ENCODE peak calls at places on chromosomes 12 and 14, in eight cellular contexts. One of them, this sample, is unnamed.
A peak's percentile ranks its signal among the peaks of the same experiment; 100 is the strongest.

GRCh38 chr14:24430143-24430681 is 458 bp downstream of the KHNYN start:
- DNase-seq in OCI-LY7: peak; percentile 51
- DNase-seq in lower leg skin: peak; percentile 95
- DNase-seq in CD8-positive, alpha-beta T cell: peak; percentile 62
- DNase-seq in left ventricle myocardium inferior: peak; percentile 87
- DNase-seq in cardiac muscle cell: peak; percentile 91
- DNase-seq in transverse colon: peak; percentile 82
- DNase-seq in GM12865: peak; percentile 78
- DNase-seq in this sample: peak; percentile 42

GRCh38 chr12:116376354-116377193 is 99.1 kb upstream of the MED13L start:
- DNase-seq in OCI-LY7: no peak
- DNase-seq in lower leg skin: no peak
- DNase-seq in CD8-positive, alpha-beta T cell: no peak
- DNase-seq in left ventricle myocardium inferior: no peak
- DNase-seq in cardiac muscle cell: peak; percentile 78
- DNase-seq in transverse colon: no peak
- DNase-seq in GM12865: no peak
- DNase-seq in this sample: peak; percentile 74

GRCh38 chr14:21090194-21090939 is 8.1 kb downstream of the ZNF219 start:
- DNase-seq in OCI-LY7: peak; percentile 39
- DNase-seq in lower leg skin: no peak
- DNase-seq in CD8-positive, alpha-beta T cell: no peak
- DNase-seq in left ventricle myocardium inferior: no peak
- DNase-seq in cardiac muscle cell: peak; percentile 21
- DNase-seq in transverse colon: peak; percentile 59
- DNase-seq in GM12865: no peak
- DNase-seq in this sample: no peak

GRCh38 chr12:6462234-6462995 is 8.1 kb downstream of the VAMP1 start:
- DNase-seq in OCI-LY7: no peak
- DNase-seq in lower leg skin: peak; percentile 73
- DNase-seq in CD8-positive, alpha-beta T cell: peak; percentile 62
- DNase-seq in left ventricle myocardium inferior: no peak
- DNase-seq in cardiac muscle cell: no peak
- DNase-seq in transverse colon: no peak
- DNase-seq in GM12865: no peak
- DNase-seq in this sample: no peak

GRCh38 chr12:62806893-62807292 is 128.1 kb downstream of the PPM1H start:
- DNase-seq in OCI-LY7: no peak
- DNase-seq in lower leg skin: no peak
- DNase-seq in CD8-positive, alpha-beta T cell: no peak
- DNase-seq in left ventricle myocardium inferior: no peak
- DNase-seq in cardiac muscle cell: no peak
- DNase-seq in transverse colon: no peak
- DNase-seq in GM12865: no peak
- DNase-seq in this sample: no peak

GRCh38 chr12:47988073-47989022 is 15.9 kb downstream of the COL2A1 start:
- DNase-seq in OCI-LY7: no peak
- DNase-seq in lower leg skin: no peak
- DNase-seq in CD8-positive, alpha-beta T cell: no peak
- DNase-seq in left ventricle myocardium inferior: no peak
- DNase-seq in cardiac muscle cell: no peak
- DNase-seq in transverse colon: no peak
- DNase-seq in GM12865: no peak
- DNase-seq in this sample: no peak

GRCh38 chr12:96044017-96044985 is 8.9 kb upstream of the LTA4H start:
- DNase-seq in OCI-LY7: peak; percentile 33
- DNase-seq in lower leg skin: no peak
- DNase-seq in CD8-positive, alpha-beta T cell: no peak
- DNase-seq in left ventricle myocardium inferior: no peak
- DNase-seq in cardiac muscle cell: peak; percentile 85
- DNase-seq in transverse colon: no peak
- DNase-seq in GM12865: no peak
- DNase-seq in this sample: peak; percentile 58

GRCh38 chr12:4273651-4274395 is at the start of gene CCND2:
- DNase-seq in OCI-LY7: no peak
- DNase-seq in lower leg skin: peak; percentile 96
- DNase-seq in CD8-positive, alpha-beta T cell: peak; percentile 74
- DNase-seq in left ventricle myocardium inferior: peak; percentile 90
- DNase-seq in cardiac muscle cell: peak; percentile 73
- DNase-seq in transverse colon: peak; percentile 93
- DNase-seq in GM12865: peak; percentile 90
- DNase-seq in this sample: peak; percentile 78

GRCh38 chr12:120793357-120793756 is 67.7 kb downstream of the ACADS start:
- DNase-seq in OCI-LY7: no peak
- DNase-seq in lower leg skin: no peak
- DNase-seq in CD8-positive, alpha-beta T cell: no peak
- DNase-seq in left ventricle myocardium inferior: no peak
- DNase-seq in cardiac muscle cell: no peak
- DNase-seq in transverse colon: no peak
- DNase-seq in GM12865: no peak
- DNase-seq in this sample: no peak

GRCh38 chr12:104687823-104688573 is 231.2 kb downstream of the CHST11 start:
- DNase-seq in OCI-LY7: no peak
- DNase-seq in lower leg skin: peak; percentile 28
- DNase-seq in CD8-positive, alpha-beta T cell: peak; percentile 55
- DNase-seq in left ventricle myocardium inferior: no peak
- DNase-seq in cardiac muscle cell: no peak
- DNase-seq in transverse colon: no peak
- DNase-seq in GM12865: no peak
- DNase-seq in this sample: no peak

GRCh38 chr12:12511021-12511783 is 51.5 kb downstream of the DUSP16 start:
- DNase-seq in OCI-LY7: no peak
- DNase-seq in lower leg skin: no peak
- DNase-seq in CD8-positive, alpha-beta T cell: no peak
- DNase-seq in left ventricle myocardium inferior: no peak
- DNase-seq in cardiac muscle cell: no peak
- DNase-seq in transverse colon: no peak
- DNase-seq in GM12865: no peak
- DNase-seq in this sample: peak; percentile 97

GRCh38 chr12:6735448-6736191 is 11.8 kb downstream of the COPS7A start:
- DNase-seq in OCI-LY7: peak; percentile 39
- DNase-seq in lower leg skin: peak; percentile 90
- DNase-seq in CD8-positive, alpha-beta T cell: peak; percentile 32
- DNase-seq in left ventricle myocardium inferior: peak; percentile 73
- DNase-seq in cardiac muscle cell: peak; percentile 72
- DNase-seq in transverse colon: peak; percentile 69
- DNase-seq in GM12865: peak; percentile 58
- DNase-seq in this sample: peak; percentile 99

GRCh38 chr12:49033611-49034286 is 15.2 kb upstream of the PRKAG1 start:
- DNase-seq in OCI-LY7: no peak
- DNase-seq in lower leg skin: no peak
- DNase-seq in CD8-positive, alpha-beta T cell: no peak
- DNase-seq in left ventricle myocardium inferior: no peak
- DNase-seq in cardiac muscle cell: no peak
- DNase-seq in transverse colon: no peak
- DNase-seq in GM12865: no peak
- DNase-seq in this sample: no peak

GRCh38 chr14:46054526-46054925 is 597.1 kb downstream of the RPL10L start:
- DNase-seq in OCI-LY7: no peak
- DNase-seq in lower leg skin: no peak
- DNase-seq in CD8-positive, alpha-beta T cell: no peak
- DNase-seq in left ventricle myocardium inferior: no peak
- DNase-seq in cardiac muscle cell: peak; percentile 61
- DNase-seq in transverse colon: no peak
- DNase-seq in GM12865: no peak
- DNase-seq in this sample: peak; percentile 81

GRCh38 chr12:4849024-4849594 is 60.6 kb upstream of the KCNA1 start:
- DNase-seq in OCI-LY7: peak; percentile 53
- DNase-seq in lower leg skin: no peak
- DNase-seq in CD8-positive, alpha-beta T cell: no peak
- DNase-seq in left ventricle myocardium inferior: no peak
- DNase-seq in cardiac muscle cell: peak; percentile 58
- DNase-seq in transverse colon: no peak
- DNase-seq in GM12865: peak; percentile 49
- DNase-seq in this sample: peak; percentile 25

GRCh38 chr12:31011746-31012567 is 61.7 kb upstream of the DDX11 start:
- DNase-seq in OCI-LY7: peak; percentile 49
- DNase-seq in lower leg skin: peak; percentile 72
- DNase-seq in CD8-positive, alpha-beta T cell: no peak
- DNase-seq in left ventricle myocardium inferior: no peak
- DNase-seq in cardiac muscle cell: no peak
- DNase-seq in transverse colon: no peak
- DNase-seq in GM12865: no peak
- DNase-seq in this sample: no peak

GRCh38 chr12:88628856-88629509 is 48.7 kb upstream of the KITLG start:
- DNase-seq in OCI-LY7: no peak
- DNase-seq in lower leg skin: no peak
- DNase-seq in CD8-positive, alpha-beta T cell: no peak
- DNase-seq in left ventricle myocardium inferior: no peak
- DNase-seq in cardiac muscle cell: no peak
- DNase-seq in transverse colon: no peak
- DNase-seq in GM12865: no peak
- DNase-seq in this sample: no peak

GRCh38 chr12:110307372-110307771 is 26.3 kb downstream of the ATP2A2 start:
- DNase-seq in OCI-LY7: no peak
- DNase-seq in lower leg skin: no peak
- DNase-seq in CD8-positive, alpha-beta T cell: no peak
- DNase-seq in left ventricle myocardium inferior: no peak
- DNase-seq in cardiac muscle cell: no peak
- DNase-seq in transverse colon: no peak
- DNase-seq in GM12865: no peak
- DNase-seq in this sample: no peak

GRCh38 chr12:104137175-104137901 is 672 bp downstream of the NFYB start:
- DNase-seq in OCI-LY7: peak; percentile 74
- DNase-seq in lower leg skin: no peak
- DNase-seq in CD8-positive, alpha-beta T cell: peak; percentile 50
- DNase-seq in left ventricle myocardium inferior: peak; percentile 35
- DNase-seq in cardiac muscle cell: peak; percentile 48
- DNase-seq in transverse colon: peak; percentile 42
- DNase-seq in GM12865: peak; percentile 68
- DNase-seq in this sample: peak; percentile 41

GRCh38 chr12:55060470-55060869 is 40.7 kb downstream of the NEUROD4 start:
- DNase-seq in OCI-LY7: peak; percentile 23
- DNase-seq in lower leg skin: no peak
- DNase-seq in CD8-positive, alpha-beta T cell: no peak
- DNase-seq in left ventricle myocardium inferior: no peak
- DNase-seq in cardiac muscle cell: no peak
- DNase-seq in transverse colon: no peak
- DNase-seq in GM12865: peak; percentile 82
- DNase-seq in this sample: peak; percentile 55

GRCh38 chr12:80165741-80166140 is 66.4 kb downstream of the OTOGL start:
- DNase-seq in OCI-LY7: no peak
- DNase-seq in lower leg skin: no peak
- DNase-seq in CD8-positive, alpha-beta T cell: no peak
- DNase-seq in left ventricle myocardium inferior: no peak
- DNase-seq in cardiac muscle cell: no peak
- DNase-seq in transverse colon: no peak
- DNase-seq in GM12865: no peak
- DNase-seq in this sample: no peak

GRCh38 chr12:122980192-122981035 is at the start of gene ARL6IP4:
- DNase-seq in OCI-LY7: peak; percentile 85
- DNase-seq in lower leg skin: peak; percentile 92
- DNase-seq in CD8-positive, alpha-beta T cell: peak; percentile 55
- DNase-seq in left ventricle myocardium inferior: peak; percentile 69
- DNase-seq in cardiac muscle cell: peak; percentile 76
- DNase-seq in transverse colon: peak; percentile 70
- DNase-seq in GM12865: peak; percentile 81
- DNase-seq in this sample: peak; percentile 16

GRCh38 chr14:102491366-102491765 is 18.2 kb downstream of the ANKRD9 start:
- DNase-seq in OCI-LY7: no peak
- DNase-seq in lower leg skin: no peak
- DNase-seq in CD8-positive, alpha-beta T cell: no peak
- DNase-seq in left ventricle myocardium inferior: no peak
- DNase-seq in cardiac muscle cell: no peak
- DNase-seq in transverse colon: no peak
- DNase-seq in GM12865: no peak
- DNase-seq in this sample: peak; percentile 81

GRCh38 chr14:39090548-39091111 is 12.4 kb downstream of the SEC23A start:
- DNase-seq in OCI-LY7: no peak
- DNase-seq in lower leg skin: no peak
- DNase-seq in CD8-positive, alpha-beta T cell: no peak
- DNase-seq in left ventricle myocardium inferior: no peak
- DNase-seq in cardiac muscle cell: no peak
- DNase-seq in transverse colon: no peak
- DNase-seq in GM12865: no peak
- DNase-seq in this sample: no peak

GRCh38 chr12:109432842-109433304 is 44.2 kb downstream of the KCTD10 start:
- DNase-seq in OCI-LY7: peak; percentile 74
- DNase-seq in lower leg skin: peak; percentile 97
- DNase-seq in CD8-positive, alpha-beta T cell: peak; percentile 78
- DNase-seq in left ventricle myocardium inferior: peak; percentile 84
- DNase-seq in cardiac muscle cell: peak; percentile 88
- DNase-seq in transverse colon: peak; percentile 94
- DNase-seq in GM12865: peak; percentile 82
- DNase-seq in this sample: peak; percentile 78

GRCh38 chr14:100654814-100655795 is 67.9 kb upstream of the BEGAIN start:
- DNase-seq in OCI-LY7: no peak
- DNase-seq in lower leg skin: no peak
- DNase-seq in CD8-positive, alpha-beta T cell: no peak
- DNase-seq in left ventricle myocardium inferior: no peak
- DNase-seq in cardiac muscle cell: no peak
- DNase-seq in transverse colon: peak; percentile 56
- DNase-seq in GM12865: peak; percentile 33
- DNase-seq in this sample: no peak

GRCh38 chr14:103021817-103022668 is 35.3 kb downstream of the CDC42BPB start:
- DNase-seq in OCI-LY7: no peak
- DNase-seq in lower leg skin: no peak
- DNase-seq in CD8-positive, alpha-beta T cell: no peak
- DNase-seq in left ventricle myocardium inferior: no peak
- DNase-seq in cardiac muscle cell: no peak
- DNase-seq in transverse colon: no peak
- DNase-seq in GM12865: no peak
- DNase-seq in this sample: peak; percentile 35

GRCh38 chr14:62768753-62769152 is 276.5 kb downstream of the KCNH5 start:
- DNase-seq in OCI-LY7: no peak
- DNase-seq in lower leg skin: no peak
- DNase-seq in CD8-positive, alpha-beta T cell: no peak
- DNase-seq in left ventricle myocardium inferior: no peak
- DNase-seq in cardiac muscle cell: no peak
- DNase-seq in transverse colon: no peak
- DNase-seq in GM12865: no peak
- DNase-seq in this sample: no peak
- H3K4me3 ChIP-seq in OCI-LY7: no peak overlapping the region
- H3K4me3 ChIP-seq in lower leg skin: no peak overlapping the region
- H3K4me3 ChIP-seq in CD8-positive, alpha-beta T cell: no peak overlapping the region
- H3K4me3 ChIP-seq in left ventricle myocardium inferior: no peak overlapping the region
- H3K4me3 ChIP-seq in cardiac muscle cell: no peak overlapping the region
- H3K4me3 ChIP-seq in transverse colon: no peak overlapping the region
- H3K4me3 ChIP-seq in GM12865: no peak overlapping the region
- H3K4me3 ChIP-seq in this sample: no peak overlapping the region

GRCh38 chr12:614727-615060 is 48.6 kb downstream of the NINJ2 start:
- DNase-seq in OCI-LY7: no peak
- DNase-seq in lower leg skin: no peak
- DNase-seq in CD8-positive, alpha-beta T cell: no peak
- DNase-seq in left ventricle myocardium inferior: no peak
- DNase-seq in cardiac muscle cell: no peak
- DNase-seq in transverse colon: no peak
- DNase-seq in GM12865: no peak
- DNase-seq in this sample: peak; percentile 91
- H3K4me3 ChIP-seq in OCI-LY7: no peak overlapping the region
- H3K4me3 ChIP-seq in lower leg skin: no peak overlapping the region
- H3K4me3 ChIP-seq in CD8-positive, alpha-beta T cell: no peak overlapping the region
- H3K4me3 ChIP-seq in left ventricle myocardium inferior: no peak overlapping the region
- H3K4me3 ChIP-seq in cardiac muscle cell: no peak overlapping the region
- H3K4me3 ChIP-seq in transverse colon: no peak overlapping the region
- H3K4me3 ChIP-seq in GM12865: no peak overlapping the region
- H3K4me3 ChIP-seq in this sample: no peak overlapping the region

GRCh38 chr12:56631790-56632700 is 1.9 kb upstream of the BAZ2A start:
- DNase-seq in OCI-LY7: peak; percentile 77
- DNase-seq in lower leg skin: peak; percentile 92
- DNase-seq in CD8-positive, alpha-beta T cell: peak; percentile 51
- DNase-seq in left ventricle myocardium inferior: peak; percentile 81
- DNase-seq in cardiac muscle cell: peak; percentile 47
- DNase-seq in transverse colon: peak; percentile 89
- DNase-seq in GM12865: peak; percentile 77
- DNase-seq in this sample: peak; percentile 57
- H3K4me3 ChIP-seq in OCI-LY7: peak overlapping the region; percentile 76
- H3K4me3 ChIP-seq in lower leg skin: no peak overlapping the region
- H3K4me3 ChIP-seq in CD8-positive, alpha-beta T cell: peak overlapping the region; percentile 25
- H3K4me3 ChIP-seq in left ventricle myocardium inferior: peak overlapping the region; percentile 87
- H3K4me3 ChIP-seq in cardiac muscle cell: peak overlapping the region; percentile 6
- H3K4me3 ChIP-seq in transverse colon: no peak overlapping the region
- H3K4me3 ChIP-seq in GM12865: peak overlapping the region; percentile 51
- H3K4me3 ChIP-seq in this sample: no peak overlapping the region

GRCh38 chr12:124720687-124721500 is 142.8 kb downstream of the SCARB1 start:
- DNase-seq in OCI-LY7: no peak
- DNase-seq in lower leg skin: no peak
- DNase-seq in CD8-positive, alpha-beta T cell: no peak
- DNase-seq in left ventricle myocardium inferior: peak; percentile 66
- DNase-seq in cardiac muscle cell: peak; percentile 74
- DNase-seq in transverse colon: peak; percentile 39
- DNase-seq in GM12865: no peak
- DNase-seq in this sample: no peak
- H3K4me3 ChIP-seq in OCI-LY7: no peak overlapping the region
- H3K4me3 ChIP-seq in lower leg skin: no peak overlapping the region
- H3K4me3 ChIP-seq in CD8-positive, alpha-beta T cell: no peak overlapping the region
- H3K4me3 ChIP-seq in left ventricle myocardium inferior: no peak overlapping the region
- H3K4me3 ChIP-seq in cardiac muscle cell: no peak overlapping the region
- H3K4me3 ChIP-seq in transverse colon: no peak overlapping the region
- H3K4me3 ChIP-seq in GM12865: no peak overlapping the region
- H3K4me3 ChIP-seq in this sample: no peak overlapping the region